ENCODE peak calls at places on chromosomes 11 and 22, in four cellular contexts. A, Y, B and L are unnamed samples.

GRCh38 chr11:35267504-35267903 is 128.5 kb downstream of the CD44 start:
- DNase-seq in A (no peak), Y (no peak), B (no peak), L (no peak)

GRCh38 chr22:27866136-27867091 is 52.6 kb downstream of the PITPNB start:
- DNase-seq in A (no peak), Y (no peak), B (no peak), L (no peak)

GRCh38 chr22:36897611-36898010 is 15.8 kb upstream of the CSF2RB start:
- DNase-seq in A (no peak), Y (no peak), B (no peak), L (no peak)

GRCh38 chr11:33893711-33894401 is 2.0 kb upstream of the LMO2 start:
- DNase-seq in A (peak), Y (no peak), B (no peak), L (peak)

GRCh38 chr11:37230865-37231264 is 632.8 kb upstream of the RAG2 start:
- DNase-seq in A (no peak), Y (no peak), B (no peak), L (no peak)

GRCh38 chr11:6968816-6969215 is 42.6 kb downstream of the ZNF215 start:
- DNase-seq in A (no peak), Y (no peak), B (no peak), L (no peak)

GRCh38 chr11:78022397-78023396 is at the start of gene KCTD14:
- DNase-seq in A (no peak), Y (peak), B (no peak), L (no peak)

GRCh38 chr22:36636916-36637315 is 66.6 kb downstream of the CACNG2 start:
- DNase-seq in A (no peak), Y (no peak), B (peak), L (no peak)

GRCh38 chr22:43829448-43829821 is 17.3 kb upstream of the EFCAB6 start:
- DNase-seq in A (no peak), Y (peak), B (peak), L (no peak)

GRCh38 chr11:1797391-1798125 is 33.8 kb upstream of the CTSD start:
- DNase-seq in A (no peak), Y (no peak), B (no peak), L (no peak)

GRCh38 chr11:121300313-121300971 is 7.9 kb downstream of the SC5D start:
- DNase-seq in A (no peak), Y (peak), B (no peak), L (no peak)

GRCh38 chr11:118002010-118002540 is 15.9 kb downstream of the IL10RA start:
- DNase-seq in A (peak), Y (no peak), B (no peak), L (peak)

GRCh38 chr11:57787920-57788716 is 26.5 kb downstream of the CTNND1 start:
- DNase-seq in A (no peak), Y (no peak), B (no peak), L (no peak)

GRCh38 chr22:50490531-50491308 is 4.1 kb downstream of the MIOX start:
- DNase-seq in A (no peak), Y (no peak), B (no peak), L (no peak)

GRCh38 chr11:45182902-45183301 is 36.5 kb downstream of the PRDM11 start:
- DNase-seq in A (peak), Y (no peak), B (no peak), L (no peak)

GRCh38 chr11:61162092-61162935 is 1.1 kb upstream of the VPS37C start:
- DNase-seq in A (peak), Y (no peak), B (peak), L (no peak)

GRCh38 chr11:69299572-69299971 is 5.6 kb downstream of the MYEOV start:
- DNase-seq in A (no peak), Y (no peak), B (no peak), L (no peak)

GRCh38 chr22:36351921-36352774 is 35.6 kb downstream of the MYH9 start:
- DNase-seq in A (no peak), Y (no peak), B (no peak), L (no peak)

GRCh38 chr11:73317373-73317772 is 9.3 kb downstream of the ARHGEF17 start:
- DNase-seq in A (no peak), Y (peak), B (no peak), L (no peak)

GRCh38 chr11:68373810-68374501 is 61.6 kb downstream of the LRP5 start:
- DNase-seq in A (no peak), Y (peak), B (no peak), L (no peak)

GRCh38 chr11:96215094-96215782 is 127.8 kb downstream of the MAML2 start:
- DNase-seq in A (peak), Y (no peak), B (no peak), L (no peak)

GRCh38 chr11:117730256-117730800 is 66.7 kb downstream of the DSCAML1 start:
- DNase-seq in A (no peak), Y (no peak), B (no peak), L (no peak)

GRCh38 chr11:104256525-104256924 is 92.6 kb upstream of the PDGFD start:
- DNase-seq in A (no peak), Y (no peak), B (no peak), L (no peak)

GRCh38 chr11:117941163-117941707 is 12.0 kb upstream of the TMPRSS13 start:
- DNase-seq in A (peak), Y (no peak), B (no peak), L (no peak)

GRCh38 chr11:9943346-9944110 is 279.7 kb downstream of the SWAP70 start:
- DNase-seq in A (no peak), Y (no peak), B (no peak), L (no peak)

GRCh38 chr11:17734986-17735822 is 623 bp downstream of the KCNC1 start:
- DNase-seq in A (peak), Y (peak), B (no peak), L (peak)

GRCh38 chr11:28542556-28542955 is 434.4 kb downstream of the METTL15 start:
- DNase-seq in A (no peak), Y (no peak), B (no peak), L (no peak)

GRCh38 chr11:35084817-35085424 is 54.0 kb upstream of the CD44 start:
- DNase-seq in A (no peak), Y (no peak), B (no peak), L (no peak)

GRCh38 chr11:111978028-111978771 is 41.1 kb downstream of the DIXDC1 start:
- DNase-seq in A (no peak), Y (peak), B (no peak), L (no peak)

GRCh38 chr11:78857688-78858087 is 283.0 kb upstream of the NARS2 start:
- DNase-seq in A (no peak), Y (no peak), B (no peak), L (no peak)

GRCh38 chr11:93537767-93538261 is 5.4 kb downstream of the SMCO4 start:
- DNase-seq in A (no peak), Y (peak), B (no peak), L (no peak)

GRCh38 chr11:111402411-111402810 is 23.3 kb upstream of the POU2AF1 start:
- DNase-seq in A (no peak), Y (no peak), B (no peak), L (no peak)

GRCh38 chr11:87063982-87064381 is 26.2 kb downstream of the TMEM135 start:
- DNase-seq in A (no peak), Y (no peak), B (no peak), L (no peak)

GRCh38 chr11:68012843-68013610 is 2.9 kb downstream of the ALDH3B1 start:
- DNase-seq in A (no peak), Y (no peak), B (no peak), L (no peak)

GRCh38 chr11:28666632-28667031 is 558.4 kb downstream of the METTL15 start:
- DNase-seq in A (no peak), Y (no peak), B (no peak), L (no peak)

GRCh38 chr11:62069374-62069773 is 54.4 kb upstream of the INCENP start:
- DNase-seq in A (no peak), Y (no peak), B (no peak), L (no peak)

GRCh38 chr22:38110863-38111852 is 674 bp upstream of the BAIAP2L2 start:
- DNase-seq in A (no peak), Y (peak), B (no peak), L (no peak)

GRCh38 chr11:67998150-67999045 is 5.5 kb downstream of the UNC93B1 start:
- DNase-seq in A (peak), Y (no peak), B (no peak), L (no peak)